ENCODE peak calls at places on chromosome 17, in four cellular contexts. G is heart right ventricle, V is HCT116, L is sigmoid colon. S is an unnamed sample.
A peak's percentile ranks its signal among the peaks of the same experiment; 100 is the strongest.

GRCh38 chr17:48498168-48498840 is 32.5 kb downstream of the HOXB1 start:
- DNase-seq in V (no peak), L (no peak), G (no peak), S (peak; percentile 12)

GRCh38 chr17:21174719-21175118 is 39.2 kb downstream of the TMEM11 start:
- DNase-seq in V (no peak), L (no peak), G (no peak), S (no peak)

GRCh38 chr17:79513805-79514535 is 96.9 kb downstream of the RBFOX3 start:
- DNase-seq in G (no peak), L (no peak), V (no peak), S (no peak)

GRCh38 chr17:22251493-22251892 is 559.2 kb downstream of the KCNJ18 start:
- DNase-seq in V (no peak), G (no peak), L (no peak), S (no peak)

GRCh38 chr17:39612291-39612894 is 4.7 kb upstream of the NEUROD2 start:
- DNase-seq in L (no peak), G (no peak), V (no peak), S (no peak)

GRCh38 chr17:72665841-72666518 is 426.5 kb downstream of the SLC39A11 start:
- DNase-seq in V (no peak), G (no peak), L (peak; percentile 34), S (no peak)

GRCh38 chr17:27878776-27879562 is 14.2 kb downstream of the LYRM9 start:
- DNase-seq in L (peak; percentile 70), G (peak; percentile 42), V (no peak), S (no peak)

GRCh38 chr17:28119049-28119448 is 76.6 kb downstream of the NLK start:
- DNase-seq in V (no peak), G (no peak), L (no peak), S (no peak)

DNA sequence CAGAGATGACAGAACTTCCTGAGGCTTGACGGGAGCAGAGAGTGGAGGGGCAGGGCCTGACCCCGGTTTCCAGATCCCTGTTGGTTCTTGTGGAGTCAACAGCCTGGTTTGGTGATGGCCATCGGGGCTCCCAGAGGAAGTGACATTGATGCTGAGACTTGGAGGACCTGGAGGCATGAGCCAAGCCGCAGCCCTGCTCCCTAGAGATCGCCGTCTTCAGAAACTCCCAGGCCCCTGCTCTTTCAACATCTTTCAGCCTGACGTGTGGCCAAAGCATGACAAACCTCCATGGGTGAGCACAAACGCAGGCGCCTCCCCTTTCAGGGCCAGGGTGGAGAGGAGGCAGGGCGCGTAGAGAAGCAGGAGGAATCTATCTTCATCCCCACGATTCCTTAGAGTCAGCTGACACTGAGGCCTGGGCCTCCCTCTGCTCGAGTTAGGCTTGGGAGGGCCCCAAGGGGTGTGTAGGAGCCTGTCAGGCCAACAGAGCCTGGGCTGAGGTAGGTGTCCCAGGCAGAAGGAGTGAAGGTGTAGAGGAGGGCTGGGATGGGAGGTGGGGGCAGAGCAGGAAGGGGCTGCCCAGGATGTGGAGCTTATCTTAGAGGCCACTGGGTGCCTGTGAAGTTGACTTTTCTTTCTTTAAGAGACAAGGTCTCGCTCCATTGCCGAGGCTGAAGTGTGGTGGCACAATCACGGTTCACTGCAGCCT is 56.1 kb upstream of the MED9 start:
- DNase-seq in V (no peak), L (peak; percentile 79), G (peak; percentile 90), S (no peak)
- H3K27ac ChIP-seq in V (no peak overlapping the region), L (no peak overlapping the region), G (peak overlapping the region; percentile 52), S (no peak overlapping the region)

GRCh38 chr17:42774066-42774750 is 959 bp downstream of the VPS25 start:
- DNase-seq in V (no peak), G (no peak), L (no peak), S (no peak)
- H3K27ac ChIP-seq in V (peak overlapping the region; percentile 65), G (no peak overlapping the region), L (peak overlapping the region; percentile 83), S (peak overlapping the region; percentile 84)

GRCh38 chr17:38442548-38442947 is 14.3 kb downstream of the ARHGAP23 start:
- DNase-seq in L (no peak), V (no peak), G (no peak), S (no peak)
- H3K27ac ChIP-seq in L (peak overlapping the region; percentile 78), V (no peak overlapping the region), G (peak overlapping the region; percentile 81), S (no peak overlapping the region)

GRCh38 chr17:67521773-67522069 is 144.6 kb downstream of the PITPNC1 start:
- DNase-seq in L (no peak), G (no peak), V (no peak), S (no peak)

GRCh38 chr17:67519801-67520251 is 142.7 kb downstream of the PITPNC1 start:
- DNase-seq in V (no peak), G (no peak), L (no peak), S (no peak)

GRCh38 chr17:67518881-67519280 is 141.8 kb downstream of the PITPNC1 start:
- DNase-seq in V (no peak), L (no peak), G (no peak), S (no peak)

GRCh38 chr17:67520916-67521772 is 144.1 kb downstream of the PITPNC1 start:
- DNase-seq in V (no peak), G (no peak), L (no peak), S (no peak)

GRCh38 chr17:67520282-67520906 is 143.3 kb downstream of the PITPNC1 start:
- DNase-seq in V (no peak), G (no peak), L (peak; percentile 87), S (no peak)
- H3K27ac ChIP-seq in V (no peak overlapping the region), G (no peak overlapping the region), L (peak overlapping the region; percentile 34), S (no peak overlapping the region)

DNA sequence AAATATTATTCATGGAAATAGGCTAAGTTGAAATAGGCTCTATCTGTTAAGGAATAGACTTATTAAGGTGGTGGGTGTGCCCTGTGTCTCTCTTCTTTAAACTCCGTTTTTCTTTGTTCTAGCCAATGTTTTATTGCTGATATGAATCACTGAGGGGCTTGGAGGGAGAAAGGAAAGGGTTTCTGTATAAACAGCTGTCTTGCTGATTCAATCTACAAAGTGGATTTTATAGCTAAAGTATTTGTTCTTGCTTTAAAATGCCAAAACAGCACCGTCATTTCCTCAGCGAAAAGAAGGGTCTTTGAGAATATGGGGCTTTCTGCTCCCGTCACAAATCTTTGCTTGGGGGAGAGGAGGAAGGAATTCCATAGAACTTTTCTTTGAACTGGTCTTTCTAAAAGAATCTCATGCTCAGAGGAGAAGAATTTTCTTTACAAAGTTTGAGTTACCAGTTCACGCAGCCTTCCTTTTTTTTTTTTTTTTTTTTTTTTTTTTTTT is 39.3 kb downstream of the MSI2 start:
- DNase-seq in V (peak; percentile 80), G (no peak), L (no peak), S (no peak)
- H3K27ac ChIP-seq in V (peak overlapping the region; percentile 84), G (peak overlapping the region; percentile 34), L (no peak overlapping the region), S (no peak overlapping the region)

GRCh38 chr17:6476061-6476833 is 32.0 kb downstream of the PIMREG start:
- DNase-seq in G (no peak), V (no peak), L (no peak), S (no peak)
- H3K27ac ChIP-seq in G (no peak overlapping the region), V (no peak overlapping the region), L (peak overlapping the region; percentile 68), S (no peak overlapping the region)

DNA sequence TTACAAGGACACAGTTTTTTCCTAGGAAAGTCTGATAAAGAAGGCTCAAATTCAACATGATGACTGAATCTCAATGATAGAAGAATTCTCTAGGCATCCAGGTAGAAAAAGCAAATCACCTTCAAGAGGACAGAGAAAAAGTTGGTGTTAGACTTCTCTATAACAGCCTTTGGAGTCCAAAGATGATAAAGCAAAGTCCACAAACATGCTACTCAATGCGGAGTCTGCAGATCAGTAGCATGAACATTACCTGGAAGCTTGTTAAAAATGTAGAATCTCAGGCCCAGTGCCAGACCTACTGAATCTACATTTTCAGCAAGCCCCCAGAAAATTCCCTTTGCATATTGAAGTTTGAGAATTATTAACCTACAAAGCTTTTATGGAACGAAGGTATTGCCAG is 41.4 kb upstream of the MAP2K6 start:
- DNase-seq in G (no peak), L (no peak), V (no peak), S (no peak)
- H3K27ac ChIP-seq in G (no peak overlapping the region), L (no peak overlapping the region), V (no peak overlapping the region), S (no peak overlapping the region)

DNA sequence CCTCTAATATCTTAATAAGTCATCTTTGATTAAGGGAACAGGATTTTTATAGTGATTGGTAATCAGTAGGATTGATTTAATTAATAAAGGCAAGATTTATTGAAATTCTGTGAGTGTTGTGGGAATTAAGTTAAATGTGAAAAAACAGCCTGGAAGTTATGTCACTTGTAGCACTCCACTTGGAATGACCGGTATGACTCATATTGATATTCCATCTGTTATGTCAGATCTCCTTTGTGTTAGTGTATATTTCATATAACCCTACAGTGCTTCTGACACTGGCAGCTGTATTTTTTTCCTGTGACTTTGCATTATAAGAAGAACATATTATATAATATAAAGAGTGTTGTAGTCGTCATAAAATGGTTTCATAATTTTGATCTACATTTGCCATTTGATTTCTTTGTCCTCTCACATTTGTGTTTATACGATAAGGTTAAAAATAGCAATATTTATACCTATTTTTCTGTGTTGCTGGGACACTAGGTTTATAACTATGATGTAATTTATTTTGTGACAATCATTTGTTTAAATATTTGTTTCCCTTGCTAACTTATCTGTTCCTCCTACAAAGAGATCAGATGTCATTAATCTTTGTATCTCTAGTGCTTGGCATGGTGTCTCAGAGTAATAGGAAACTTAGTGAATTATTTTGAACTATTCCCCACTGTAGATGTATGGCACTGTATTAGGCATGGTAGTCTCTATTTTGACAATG is 249.0 kb downstream of the BCAS3 start:
- DNase-seq in V (no peak), L (no peak), G (no peak), S (no peak)
- H3K27ac ChIP-seq in V (no peak overlapping the region), L (no peak overlapping the region), G (no peak overlapping the region), S (no peak overlapping the region)

S was measured in prostate gland.